ENCODE peak calls at places on chromosome 18, in four cellular contexts. P, E, B and O are unnamed samples.

GRCh38 chr18:78704960-78705600 is 274.5 kb upstream of the SALL3 start:
- DNase-seq in P (no peak), E (no peak), B (no peak), O (no peak)

GRCh38 chr18:7784171-7784570 is 217.1 kb downstream of the PTPRM start:
- DNase-seq in P (peak; percentile 25), E (no peak), B (no peak), O (peak; percentile 9)

GRCh38 chr18:75581336-75582121 is 154.0 kb upstream of the SMIM21 start:
- DNase-seq in P (no peak), E (no peak), B (no peak), O (peak; percentile 6)

GRCh38 chr18:13366977-13367892 is 148.7 kb downstream of the LDLRAD4 start:
- DNase-seq in P (no peak), E (no peak), B (no peak), O (no peak)

GRCh38 chr18:26425148-26425531 is 123.2 kb downstream of the KCTD1 start:
- DNase-seq in P (no peak), E (no peak), B (peak; percentile 7), O (no peak)

GRCh38 chr18:57073516-57074187 is 73.2 kb upstream of the BOD1L2 start:
- DNase-seq in P (no peak), E (no peak), B (no peak), O (no peak)

GRCh38 chr18:45540146-45540545 is 75.1 kb upstream of the SLC14A2 start:
- DNase-seq in P (no peak), E (no peak), B (no peak), O (no peak)

GRCh38 chr18:50775726-50776125 is 44.1 kb downstream of the MRO start:
- DNase-seq in P (no peak), E (no peak), B (no peak), O (no peak)

GRCh38 chr18:79826966-79827365 is 29.2 kb downstream of the KCNG2 start:
- DNase-seq in P (no peak), E (no peak), B (no peak), O (no peak)

GRCh38 chr18:76349067-76349715 is 145.9 kb downstream of the ZNF516 start:
- DNase-seq in P (peak; percentile 66), E (peak; percentile 41), B (peak; percentile 67), O (peak; percentile 87)

GRCh38 chr18:42641996-42642395 is 473.5 kb downstream of the RIT2 start:
- DNase-seq in P (no peak), E (no peak), B (no peak), O (no peak)

GRCh38 chr18:43303376-43303775 is 26.1 kb upstream of the SYT4 start:
- DNase-seq in P (no peak), E (no peak), B (no peak), O (no peak)